ENCODE peak calls at places on chromosome 3, in six cellular contexts. O is IMR-90, U is HepG2, P is GM12878, X is K562, Y is H1. D is an unnamed sample.

GRCh38 chr3:144590854-144591253 is 619.2 kb downstream of the DIPK2A start:
- DNase-seq in O (peak), U (no peak), P (no peak), X (no peak), Y (peak), D (peak)

GRCh38 chr3:183536238-183536880 is 19.1 kb downstream of the KLHL6 start:
- DNase-seq in O (no peak), U (no peak), P (peak), X (no peak), Y (no peak), D (no peak)

GRCh38 chr3:53244281-53244680 is 11.5 kb downstream of the TKT start:
- DNase-seq in O (no peak), U (no peak), P (no peak), X (no peak), Y (no peak), D (no peak)

GRCh38 chr3:101884776-101885175 is 35.5 kb downstream of the NFKBIZ start:
- DNase-seq in O (no peak), U (no peak), P (no peak), X (no peak), Y (no peak), D (no peak)

GRCh38 chr3:148042663-148043445 is 633.7 kb downstream of the ZIC1 start:
- DNase-seq in O (peak), U (no peak), P (no peak), X (no peak), Y (no peak), D (no peak)

GRCh38 chr3:134708025-134708597 is 57.3 kb upstream of the KY start:
- DNase-seq in O (peak), U (no peak), P (no peak), X (no peak), Y (no peak), D (no peak)

GRCh38 chr3:12253944-12254343 is 34.9 kb upstream of the PPARG start:
- DNase-seq in O (no peak), U (no peak), P (no peak), X (no peak), Y (no peak), D (no peak)

GRCh38 chr3:122794779-122795673 is at the start of gene SLC49A4:
- DNase-seq in O (peak), U (peak), P (peak), X (peak), Y (peak), D (peak)

GRCh38 chr3:49673715-49674490 is at the start of gene APEH:
- DNase-seq in O (peak), U (peak), P (peak), X (peak), Y (peak), D (peak)

GRCh38 chr3:197297020-197297419 is 1.4 kb downstream of the DLG1 start:
- DNase-seq in O (no peak), U (no peak), P (no peak), X (no peak), Y (no peak), D (no peak)

GRCh38 chr3:195885036-195885871 is 23.1 kb downstream of the TNK2 start:
- DNase-seq in O (no peak), U (no peak), P (no peak), X (peak), Y (no peak), D (no peak)

GRCh38 chr3:111917300-111917699 is 58.2 kb downstream of the PHLDB2 start:
- DNase-seq in O (peak), U (no peak), P (no peak), X (no peak), Y (no peak), D (peak)

GRCh38 chr3:78666458-78666800 is 1101.4 kb downstream of the ROBO1 start:
- DNase-seq in O (peak), U (no peak), P (no peak), X (no peak), Y (no peak), D (peak)

GRCh38 chr3:194675081-194675640 is 3.2 kb upstream of the LSG1 start:
- DNase-seq in O (no peak), U (no peak), P (no peak), X (peak), Y (no peak), D (no peak)

GRCh38 chr3:151410891-151411559 is 26.5 kb upstream of the P2RY12 start:
- DNase-seq in O (peak), U (no peak), P (no peak), X (no peak), Y (no peak), D (no peak)

GRCh38 chr3:73188707-73189106 is 127.2 kb downstream of the EBLN2 start:
- DNase-seq in O (no peak), U (no peak), P (no peak), X (no peak), Y (no peak), D (no peak)

GRCh38 chr3:4987374-4988296 is 8.4 kb downstream of the BHLHE40 start:
- DNase-seq in O (no peak), U (no peak), P (no peak), X (no peak), Y (no peak), D (no peak)

GRCh38 chr3:64889991-64890390 is 202.2 kb upstream of the ADAMTS9 start:
- DNase-seq in O (peak), U (no peak), P (no peak), X (no peak), Y (no peak), D (no peak)

GRCh38 chr3:58191361-58191991 is 19.3 kb downstream of the DNASE1L3 start:
- DNase-seq in O (no peak), U (peak), P (no peak), X (no peak), Y (no peak), D (no peak)

GRCh38 chr3:139772539-139773500 is 95.0 kb upstream of the NMNAT3 start:
- DNase-seq in O (peak), U (no peak), P (no peak), X (no peak), Y (no peak), D (no peak)

GRCh38 chr3:64143399-64144130 is 81.7 kb downstream of the PRICKLE2 start:
- DNase-seq in O (peak), U (no peak), P (no peak), X (no peak), Y (no peak), D (peak)

GRCh38 chr3:38028621-38029361 is 651 bp downstream of the PLCD1 start:
- DNase-seq in O (no peak), U (no peak), P (no peak), X (no peak), Y (no peak), D (no peak)

GRCh38 chr3:34571714-34572113 is 773.3 kb downstream of the PDCD6IP start:
- DNase-seq in O (no peak), U (no peak), P (no peak), X (no peak), Y (no peak), D (no peak)

GRCh38 chr3:131883711-131884407 is 151.0 kb downstream of the CPNE4 start:
- DNase-seq in O (no peak), U (no peak), P (no peak), X (no peak), Y (no peak), D (no peak)

GRCh38 chr3:6448011-6448410 is 412.9 kb upstream of the GRM7 start:
- DNase-seq in O (no peak), U (no peak), P (no peak), X (no peak), Y (no peak), D (no peak)

GRCh38 chr3:126354776-126355175 is 2.4 kb downstream of the KLF15 start:
- DNase-seq in O (no peak), U (no peak), P (no peak), X (no peak), Y (no peak), D (no peak)

GRCh38 chr3:31077021-31077601 is 182.7 kb upstream of the GADL1 start:
- DNase-seq in O (peak), U (peak), P (no peak), X (no peak), Y (no peak), D (peak)

GRCh38 chr3:125662675-125663074 is 67.4 kb upstream of the OSBPL11 start:
- DNase-seq in O (no peak), U (no peak), P (no peak), X (no peak), Y (no peak), D (no peak)

GRCh38 chr3:175585898-175586297 is 726.8 kb downstream of the NAALADL2 start:
- DNase-seq in O (peak), U (no peak), P (no peak), X (no peak), Y (no peak), D (no peak)

GRCh38 chr3:9079674-9080073 is 116.4 kb upstream of the RAD18 start:
- DNase-seq in O (no peak), U (no peak), P (no peak), X (no peak), Y (no peak), D (no peak)

GRCh38 chr3:152622813-152623167 is 212.1 kb upstream of the P2RY1 start:
- DNase-seq in O (no peak), U (no peak), P (no peak), X (no peak), Y (no peak), D (no peak)

GRCh38 chr3:169241575-169241927 is 422.0 kb downstream of the MECOM start:
- DNase-seq in O (peak), U (no peak), P (no peak), X (no peak), Y (no peak), D (no peak)

GRCh38 chr3:53974314-53974713 is 82.7 kb upstream of the SELENOK start:
- DNase-seq in O (no peak), U (no peak), P (no peak), X (no peak), Y (no peak), D (no peak)

GRCh38 chr3:32487781-32488526 is 14.7 kb downstream of the CMTM6 start:
- DNase-seq in O (no peak), U (no peak), P (no peak), X (no peak), Y (no peak), D (no peak)

GRCh38 chr3:187822402-187822801 is 77.1 kb upstream of the BCL6 start:
- DNase-seq in O (no peak), U (no peak), P (no peak), X (no peak), Y (no peak), D (no peak)

GRCh38 chr3:51680196-51680595 is 9.1 kb downstream of the TEX264 start:
- DNase-seq in O (no peak), U (no peak), P (no peak), X (no peak), Y (no peak), D (no peak)

GRCh38 chr3:51682079-51682478 is 11.0 kb downstream of the TEX264 start:
- DNase-seq in O (peak), U (peak), P (peak), X (peak), Y (peak), D (peak)

GRCh38 chr3:51682526-51682925 is 11.5 kb downstream of the TEX264 start:
- DNase-seq in O (no peak), U (no peak), P (no peak), X (no peak), Y (no peak), D (no peak)

GRCh38 chr3:51680663-51681230 is 9.7 kb downstream of the TEX264 start:
- DNase-seq in O (no peak), U (no peak), P (no peak), X (no peak), Y (no peak), D (no peak)

DNA sequence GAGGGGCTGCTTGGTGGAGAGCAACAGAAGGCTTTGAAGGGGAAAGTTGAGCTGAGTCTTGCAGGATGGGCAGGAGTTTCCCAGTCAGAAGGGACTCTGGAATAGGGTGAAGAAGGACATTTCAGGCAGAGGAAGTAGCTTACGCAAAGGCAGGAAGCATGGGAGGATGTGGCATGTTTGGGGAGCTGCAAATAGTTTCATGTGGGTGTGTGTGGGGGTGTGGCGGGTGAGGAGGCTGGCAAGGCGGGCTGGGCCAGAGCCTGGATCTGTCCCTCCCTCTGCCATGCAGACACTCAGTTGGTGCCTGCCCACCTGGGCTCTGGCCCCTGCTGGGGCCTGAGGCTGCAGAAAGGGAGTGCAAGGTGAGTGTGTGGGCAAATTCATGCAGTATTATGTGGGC is 10.4 kb downstream of the TEX264 start:
- DNase-seq in O (peak), U (no peak), P (no peak), X (no peak), Y (no peak), D (no peak)
- TF ChIP-seq CEBPB in O (no peak), U (no peak), P (no peak), X (no peak), Y (no peak), D (no peak)

GRCh38 chr3:161851941-161852566 is 355.4 kb downstream of the OTOL1 start:
- DNase-seq in O (peak), U (peak), P (peak), X (peak), Y (peak), D (peak)
- TF ChIP-seq RFX5 in O (no peak), U (no peak), P (no peak), X (no peak), Y (no peak), D (no peak)

GRCh38 chr3:150104564-150104963 is 133.9 kb upstream of the PFN2 start:
- DNase-seq in O (no peak), U (no peak), P (no peak), X (no peak), Y (no peak), D (no peak)
- TF ChIP-seq RAD21 in O (no peak), U (no peak), P (no peak), X (no peak), Y (no peak), D (no peak)

GRCh38 chr3:158105124-158105709 is 1.0 kb downstream of the SHOX2 start:
- DNase-seq in O (no peak), U (no peak), P (no peak), X (peak), Y (no peak), D (peak)
- TF ChIP-seq CEBPB in O (no peak), U (no peak), P (no peak), X (no peak), Y (no peak), D (no peak)

DNA sequence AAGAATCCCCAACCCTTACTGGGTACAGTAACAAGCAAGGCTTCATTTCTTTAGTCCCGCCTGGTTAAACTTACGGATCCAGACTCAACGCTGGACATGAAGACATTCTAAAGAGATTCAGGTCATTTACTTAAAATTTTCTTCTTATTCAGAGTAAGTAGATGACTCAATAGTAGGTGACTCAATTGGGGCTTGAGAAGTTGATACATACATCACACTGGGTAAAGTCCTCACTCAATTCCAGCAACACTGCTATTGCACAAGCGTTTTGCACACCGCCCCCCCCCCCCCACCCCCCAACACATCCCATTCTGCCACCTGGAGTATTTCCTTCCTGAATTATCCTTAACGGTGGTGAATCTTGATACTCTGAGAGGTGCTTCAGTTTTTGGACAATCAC is 610.0 kb downstream of the FOXP1 start:
- DNase-seq in O (peak), U (no peak), P (no peak), X (no peak), Y (no peak), D (peak)
- TF ChIP-seq RFX5 in O (no peak), U (no peak), P (no peak), X (no peak), Y (no peak), D (no peak)

GRCh38 chr3:170941551-170941950 is 33.1 kb upstream of the EIF5A2 start:
- DNase-seq in O (no peak), U (no peak), P (no peak), X (no peak), Y (no peak), D (no peak)
- TF ChIP-seq RAD21 in O (no peak), U (no peak), P (no peak), X (no peak), Y (no peak), D (no peak)

GRCh38 chr3:142706308-142707127 is 17.3 kb upstream of the TRPC1 start:
- DNase-seq in O (no peak), U (no peak), P (no peak), X (no peak), Y (no peak), D (no peak)
- TF ChIP-seq CEBPB in O (peak), U (peak), P (no peak), X (peak), Y (peak), D (peak)

D was measured in A549.